ENCODE peak calls at places on chromosomes 16 and 17, in nine cellular contexts. A is H54, I is HCT116, D is tibial nerve, H is transverse colon, F is sigmoid colon, T is vagina, X is IMR-90, S is stomach. L is an unnamed sample.

GRCh38 chr16:23966577-23966976 is 130.8 kb downstream of the PRKCB start:
- DNase-seq in X (no peak), T (no peak), H (no peak), S (no peak), F (no peak), D (no peak), A (no peak), I (no peak), L (no peak)

GRCh38 chr17:80849119-80849518 is 142.5 kb upstream of the CHMP6 start:
- DNase-seq in D (no peak), X (no peak), T (no peak), I (no peak), H (no peak), A (no peak), F (peak), S (no peak), L (no peak)

GRCh38 chr16:70695351-70696070 is 9.7 kb upstream of the MTSS2 start:
- DNase-seq in X (no peak), T (no peak), F (no peak), I (no peak), H (peak), S (peak), D (no peak), A (no peak), L (no peak)

GRCh38 chr16:30948956-30949654 is at the start of gene ORAI3:
- DNase-seq in I (no peak), T (no peak), A (peak), D (peak), S (peak), F (peak), X (peak), H (peak), L (peak)

GRCh38 chr16:1932050-1933028 is 10.7 kb downstream of the MSRB1 start:
- DNase-seq in X (no peak), T (no peak), F (no peak), D (no peak), H (peak), I (no peak), S (peak), A (no peak), L (no peak)

GRCh38 chr17:688100-688989 is 26.3 kb downstream of the VPS53 start:
- DNase-seq in H (peak), T (no peak), X (peak), D (peak), I (no peak), S (no peak), A (no peak), F (no peak), L (no peak)

GRCh38 chr17:69967910-69968411 is 107.1 kb upstream of the KCNJ16 start:
- DNase-seq in D (no peak), F (no peak), H (no peak), A (no peak), X (peak), S (no peak), I (no peak), T (no peak), L (no peak)

GRCh38 chr17:7997186-7997585 is 5.2 kb upstream of the GUCY2D start:
- DNase-seq in F (peak), S (peak), A (peak), H (peak), I (peak), T (no peak), X (peak), D (no peak), L (peak)

GRCh38 chr16:23369416-23369815 is 67.3 kb downstream of the SCNN1B start:
- DNase-seq in F (no peak), D (no peak), A (no peak), S (no peak), H (no peak), T (no peak), I (no peak), X (no peak), L (no peak)

GRCh38 chr16:56332464-56333079 is 92.8 kb downstream of the AMFR start:
- DNase-seq in T (no peak), F (no peak), S (peak), X (peak), I (peak), A (peak), D (peak), H (peak), L (peak)

GRCh38 chr17:38330941-38331411 is 12.8 kb downstream of the GPR179 start:
- DNase-seq in D (no peak), S (peak), F (no peak), X (no peak), I (no peak), A (no peak), H (no peak), T (no peak), L (no peak)

DNA sequence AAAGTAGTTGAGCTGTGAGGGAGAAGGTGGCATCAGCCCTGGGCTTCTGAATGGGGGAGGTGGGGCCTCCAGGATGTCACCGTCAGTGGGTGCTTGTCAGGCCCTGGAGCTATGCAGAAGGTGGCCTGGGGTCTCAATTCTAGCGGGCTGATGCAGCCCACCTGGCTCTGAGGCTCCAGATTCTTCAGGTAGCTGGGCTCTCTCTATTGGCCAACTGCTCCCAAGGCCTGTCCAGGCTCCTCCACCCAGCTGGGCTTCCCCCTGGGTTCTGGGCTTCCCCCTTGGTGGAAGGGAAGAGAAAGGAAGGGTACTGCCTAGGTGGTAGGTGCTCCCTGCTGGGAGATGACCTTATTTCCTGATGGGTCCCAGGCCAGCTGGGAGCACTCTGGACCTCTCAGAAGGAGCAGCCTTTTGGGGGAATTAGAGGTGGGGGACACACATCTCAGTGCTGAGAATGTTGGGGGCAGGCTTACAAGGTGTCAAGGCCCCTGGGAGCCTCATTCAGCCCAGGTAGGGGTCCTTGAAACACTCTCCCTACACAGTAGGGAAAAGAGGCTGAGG is 1728.3 kb downstream of the TP53TG3F start:
- DNase-seq in H (no peak), T (peak), X (no peak), I (no peak), A (no peak), D (no peak), F (no peak), S (no peak), L (peak)
- TF ChIP-seq POLR2A in H (no peak), T (no peak), X (no peak), I (no peak), A (no peak), D (no peak), F (no peak), S (no peak), L (no peak)

GRCh38 chr17:57998234-57998746 is 8.8 kb downstream of the SRSF1 start:
- DNase-seq in I (no peak), S (no peak), D (no peak), X (no peak), H (no peak), F (no peak), A (no peak), T (no peak), L (no peak)
- TF ChIP-seq POLR2A in I (no peak), S (no peak), D (no peak), X (no peak), H (peak), F (no peak), A (no peak), T (no peak), L (no peak)

DNA sequence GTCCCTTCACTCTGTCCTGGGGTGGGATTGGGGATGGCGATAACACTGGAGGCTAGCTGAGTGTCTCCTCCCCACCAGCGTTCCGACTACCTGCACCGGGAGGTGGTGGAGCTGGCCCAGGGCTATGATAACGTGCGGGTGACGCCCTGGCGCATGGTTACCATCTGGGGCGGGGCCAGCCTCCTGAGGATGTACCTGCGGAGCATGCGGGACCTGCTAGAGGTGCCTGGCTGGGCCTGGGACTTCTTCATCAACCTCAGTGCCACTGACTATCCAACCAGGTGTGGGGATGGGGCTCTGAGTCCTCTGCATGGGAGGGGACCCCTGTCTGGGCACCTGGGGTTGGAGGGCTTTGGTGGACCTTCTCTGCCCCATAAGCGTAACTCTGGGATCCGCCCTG is 8.8 kb downstream of the XYLT2 start:
- DNase-seq in H (no peak), A (no peak), F (peak), X (no peak), I (no peak), D (no peak), T (no peak), S (peak), L (no peak)
- TF ChIP-seq POLR2A in H (no peak), A (no peak), F (no peak), X (no peak), I (no peak), D (no peak), T (no peak), S (no peak), L (no peak)

DNA sequence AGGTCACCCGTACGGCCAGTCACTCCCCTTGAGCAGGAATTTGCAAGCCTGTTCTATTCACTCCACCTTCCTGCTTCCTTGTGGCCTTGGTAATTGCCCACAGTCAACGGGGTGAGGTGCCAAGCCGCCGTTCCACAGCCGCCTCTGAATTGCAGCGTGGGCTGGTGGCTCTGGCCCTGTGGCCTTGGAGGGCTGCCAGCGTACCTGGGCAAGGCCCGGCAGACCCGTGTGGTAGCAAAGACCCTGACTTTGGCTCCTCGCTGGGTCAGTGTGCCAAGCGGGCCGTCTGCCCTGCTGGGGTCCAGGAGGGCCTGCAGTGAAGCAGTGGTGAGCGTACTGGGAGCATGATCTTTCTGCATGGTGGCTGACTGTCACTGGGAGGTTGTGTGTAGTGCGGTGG is 3.6 kb downstream of the BANP start:
- DNase-seq in I (no peak), X (no peak), F (no peak), A (no peak), H (peak), T (no peak), D (no peak), S (no peak), L (no peak)
- TF ChIP-seq POLR2A in I (no peak), X (no peak), F (no peak), A (no peak), H (no peak), T (no peak), D (no peak), S (no peak), L (no peak)

GRCh38 chr17:78127888-78128615 is 503 bp downstream of the TMC6 start:
- DNase-seq in D (no peak), H (peak), T (no peak), A (no peak), F (peak), I (no peak), S (peak), X (no peak), L (no peak)

GRCh38 chr17:78127240-78127887 is 1.2 kb downstream of the TMC6 start:
- DNase-seq in I (no peak), D (peak), T (no peak), F (peak), H (peak), A (no peak), X (no peak), S (peak), L (no peak)

GRCh38 chr17:78130080-78130438 is 512 bp upstream of the TMC8 start:
- DNase-seq in H (no peak), D (no peak), S (no peak), A (no peak), F (no peak), I (no peak), T (no peak), X (no peak), L (no peak)

GRCh38 chr17:78129385-78130079 is 977 bp upstream of the TMC6 start:
- DNase-seq in A (no peak), I (no peak), X (no peak), D (no peak), H (peak), F (no peak), T (no peak), S (no peak), L (no peak)

DNA sequence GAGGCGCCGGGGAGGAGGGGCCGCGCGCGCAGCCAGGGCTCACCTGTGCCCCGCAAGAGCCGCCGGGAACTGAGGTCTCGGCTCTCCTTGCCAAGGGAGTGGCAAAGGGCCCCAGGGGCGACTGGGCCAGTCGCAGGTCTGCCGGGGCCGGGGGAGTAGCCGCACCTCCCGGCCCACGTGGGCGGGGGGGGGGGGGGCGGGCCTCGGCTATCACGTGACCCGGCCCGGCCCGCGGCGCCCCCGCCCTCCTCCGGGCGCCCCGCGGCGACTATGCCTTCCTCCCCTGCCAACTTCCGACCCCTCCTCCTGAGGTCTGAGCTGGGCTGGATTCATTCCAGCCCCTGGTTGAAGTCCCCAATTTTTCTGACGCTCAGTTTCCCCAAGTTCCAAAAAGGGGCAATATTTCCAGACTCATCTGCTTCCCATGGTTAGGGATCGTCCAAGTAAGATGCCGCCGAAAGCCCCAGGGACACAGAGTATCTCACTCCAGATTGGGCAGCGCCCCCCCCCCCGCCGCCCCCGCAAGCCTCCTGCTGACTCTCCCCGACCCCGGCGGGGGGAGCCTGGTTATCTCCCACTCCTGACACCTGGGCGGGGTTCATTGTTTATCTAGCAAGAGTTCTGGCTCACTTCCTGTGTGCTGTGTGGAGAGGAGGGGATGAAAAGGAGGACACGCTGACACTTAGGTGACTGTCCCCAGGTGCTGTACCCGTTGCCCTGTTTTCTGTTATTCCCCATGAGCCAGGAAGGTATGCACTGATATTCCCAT is at the start of gene TMC6:
- DNase-seq in A (peak), H (peak), I (peak), F (peak), X (no peak), T (no peak), S (peak), D (no peak), L (peak)
- TF ChIP-seq POLR2A in A (no peak), H (no peak), I (peak), F (peak), X (no peak), T (no peak), S (no peak), D (peak), L (no peak)

DNA sequence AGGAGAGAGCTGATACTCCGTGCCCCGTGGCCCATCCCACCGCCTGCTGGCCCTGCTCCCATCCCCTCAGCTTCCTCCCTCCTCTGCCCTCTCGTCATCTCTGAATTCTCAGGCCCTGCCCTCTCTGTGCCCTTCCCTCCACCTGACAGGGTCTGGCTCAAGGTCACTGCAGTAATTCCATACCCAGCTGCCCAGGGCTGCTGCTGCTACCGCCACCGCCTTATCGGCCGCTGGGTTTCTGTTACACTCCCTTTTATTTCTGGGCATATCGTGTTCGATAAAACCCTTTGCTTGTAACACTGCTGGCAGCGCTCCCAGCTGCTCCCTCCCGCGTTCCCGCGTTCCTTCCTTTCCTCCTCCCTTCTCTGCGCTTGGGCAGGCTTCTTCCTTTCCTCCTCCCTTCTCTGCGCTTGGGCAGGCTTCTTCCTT is 1.2 kb downstream of the EPN3 start:
- DNase-seq in I (no peak), D (peak), A (no peak), F (no peak), H (peak), T (no peak), X (peak), S (peak), L (no peak)
- TF ChIP-seq POLR2A in I (peak), D (no peak), A (no peak), F (peak), H (no peak), T (no peak), X (no peak), S (no peak), L (no peak)

GRCh38 chr17:15261818-15262290 is 3.3 kb downstream of the PMP22 start:
- DNase-seq in T (peak), F (no peak), X (no peak), I (no peak), A (no peak), D (no peak), H (peak), S (no peak), L (no peak)

GRCh38 chr17:15261063-15261817 is 3.9 kb downstream of the PMP22 start:
- DNase-seq in T (peak), D (peak), X (peak), A (peak), H (peak), F (peak), S (peak), I (no peak), L (no peak)

GRCh38 chr17:15258113-15258512 is 7.0 kb downstream of the PMP22 start:
- DNase-seq in I (no peak), F (no peak), S (no peak), X (no peak), H (no peak), A (no peak), D (no peak), T (peak), L (no peak)

GRCh38 chr17:15262291-15263205 is 2.6 kb downstream of the PMP22 start:
- DNase-seq in H (peak), F (peak), X (peak), A (peak), I (peak), D (peak), S (peak), T (peak), L (peak)

DNA sequence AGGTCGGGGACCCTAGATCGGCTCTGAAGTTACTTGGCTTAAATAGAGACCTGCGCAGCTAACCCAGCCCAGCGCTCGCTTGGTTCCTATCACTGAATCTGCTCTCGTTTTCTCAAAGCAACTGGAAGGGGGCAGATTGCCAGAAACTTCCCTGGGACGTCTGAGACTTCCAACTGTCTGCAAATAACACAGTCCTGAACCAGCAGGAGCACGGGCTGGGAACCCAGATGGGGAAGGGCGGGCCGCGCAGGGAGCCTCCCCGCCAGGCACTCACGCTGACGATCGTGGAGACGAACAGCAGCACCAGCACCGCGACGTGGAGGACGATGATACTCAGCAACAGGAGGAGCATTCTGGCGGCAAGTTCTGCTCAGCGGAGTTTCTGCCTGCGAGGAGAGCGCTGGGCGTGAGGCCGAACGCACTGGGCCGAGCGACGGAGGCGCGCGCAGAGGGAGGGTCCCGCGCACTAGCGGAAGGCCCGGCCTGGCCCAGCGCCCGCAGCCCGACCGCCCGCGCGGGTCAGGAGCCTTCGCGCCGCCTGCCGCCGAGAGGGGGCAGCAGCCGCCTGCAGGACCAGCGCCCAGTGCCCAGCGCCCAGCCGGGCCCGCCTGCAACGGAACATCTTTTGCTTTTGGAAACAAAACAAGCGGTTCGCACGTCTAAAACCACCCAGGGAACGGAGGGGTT is 4.6 kb downstream of the PMP22 start:
- DNase-seq in A (peak), F (peak), T (no peak), I (no peak), S (peak), H (peak), D (peak), X (peak), L (peak)
- TF ChIP-seq POLR2A in A (peak), F (no peak), T (no peak), I (peak), S (no peak), H (peak), D (peak), X (peak), L (no peak)

L was measured in lower leg skin.